ENCODE peak calls at places on chromosomes 7 and 10, in six cellular contexts. B is stimulated activated CD4-positive, alpha-beta T cell treated with anti-CD3 and anti-CD28 coated beads, Interleukin-12 subunit alpha, Interleukin-12 subunit beta, amount 100 ng/mL, for 24 hours; F is amniotic stem cell; P is astrocyte of the cerebellum; K is HuH-7.5; U is activated CD4-positive, CD25-positive, alpha-beta regulatory T cell treated with anti-CD3 and anti-CD28 coated beads, Interleukin-2, amount 50 U/mL, for 16 hours. G is an unnamed sample.

GRCh38 chr7:130669051-130669700 is 628 bp upstream of the COPG2 start:
- DNase-seq in B (no peak), F (no peak), P (no peak), K (no peak), U (no peak), G (no peak)

GRCh38 chr7:66921918-66922486 is 977 bp downstream of the TMEM248 start:
- DNase-seq in B (no peak), F (no peak), P (no peak), K (peak), U (no peak), G (peak)

GRCh38 chr10:86164216-86164774 is 202.3 kb downstream of the GRID1 start:
- DNase-seq in B (no peak), F (no peak), P (no peak), K (no peak), U (no peak), G (peak)

GRCh38 chr7:30184804-30185487 is 50.2 kb downstream of the MTURN start:
- DNase-seq in B (no peak), F (no peak), P (no peak), K (no peak), U (no peak), G (no peak)

GRCh38 chr10:5683065-5683464 is 1.6 kb upstream of the TASOR2 start:
- DNase-seq in B (no peak), F (no peak), P (no peak), K (no peak), U (no peak), G (no peak)

GRCh38 chr10:89838002-89838615 is 136.7 kb downstream of the KIF20B start:
- DNase-seq in B (peak), F (no peak), P (no peak), K (no peak), U (no peak), G (no peak)

GRCh38 chr10:77737608-77738007 is 100.0 kb upstream of the KCNMA1 start:
- DNase-seq in B (no peak), F (peak), P (peak), K (no peak), U (no peak), G (no peak)

GRCh38 chr7:105210721-105211205 is 178.0 kb downstream of the SRPK2 start:
- DNase-seq in B (no peak), F (no peak), P (no peak), K (no peak), U (no peak), G (no peak)

GRCh38 chr10:88110355-88110754 is 246.9 kb downstream of the PTEN start:
- DNase-seq in B (no peak), F (peak), P (no peak), K (no peak), U (no peak), G (no peak)

GRCh38 chr10:33657154-33657900 is 322.9 kb upstream of the NRP1 start:
- DNase-seq in B (no peak), F (no peak), P (no peak), K (no peak), U (no peak), G (no peak)

GRCh38 chr10:13893926-13894325 is 307.2 kb downstream of the PRPF18 start:
- DNase-seq in B (no peak), F (no peak), P (no peak), K (no peak), U (no peak), G (no peak)

GRCh38 chr10:80509108-80509402 is 28.6 kb upstream of the SH2D4B start:
- DNase-seq in B (no peak), F (no peak), P (no peak), K (no peak), U (no peak), G (no peak)

GRCh38 chr10:101214446-101215396 is 14.5 kb downstream of the LBX1 start:
- DNase-seq in B (peak), F (no peak), P (peak), K (peak), U (peak), G (peak)

GRCh38 chr7:143485500-143485899 is 7.8 kb downstream of the TAS2R41 start:
- DNase-seq in B (no peak), F (no peak), P (no peak), K (no peak), U (no peak), G (no peak)

GRCh38 chr7:21791046-21791445 is 154.7 kb downstream of the CDCA7L start:
- DNase-seq in B (no peak), F (no peak), P (no peak), K (no peak), U (no peak), G (no peak)

GRCh38 chr7:70728873-70729552 is 402.9 kb upstream of the GALNT17 start:
- DNase-seq in B (no peak), F (no peak), P (no peak), K (no peak), U (no peak), G (peak)

GRCh38 chr7:29116361-29116760 is 30.0 kb downstream of the CPVL start:
- DNase-seq in B (no peak), F (no peak), P (no peak), K (no peak), U (no peak), G (no peak)

GRCh38 chr10:77188511-77188910 is 449.1 kb downstream of the KCNMA1 start:
- DNase-seq in B (no peak), F (no peak), P (no peak), K (no peak), U (no peak), G (no peak)

GRCh38 chr10:131706952-131707351 is 193.9 kb upstream of the PPP2R2D start:
- DNase-seq in B (no peak), F (no peak), P (no peak), K (no peak), U (no peak), G (peak)

GRCh38 chr10:73862011-73862410 is 12.3 kb downstream of the CAMK2G start:
- DNase-seq in B (no peak), F (no peak), P (no peak), K (no peak), U (no peak), G (no peak)

GRCh38 chr7:151035902-151036301 is 7.7 kb downstream of the ABCB8 start:
- DNase-seq in B (no peak), F (no peak), P (no peak), K (no peak), U (no peak), G (no peak)

GRCh38 chr7:18724311-18724710 is 228.8 kb downstream of the HDAC9 start:
- DNase-seq in B (no peak), F (no peak), P (no peak), K (no peak), U (no peak), G (no peak)

GRCh38 chr10:99532687-99533495 is at the start of gene NKX2-3:
- DNase-seq in B (peak), F (no peak), P (no peak), K (no peak), U (no peak), G (peak)

GRCh38 chr7:2754912-2755311 is 66.9 kb downstream of the AMZ1 start:
- DNase-seq in B (no peak), F (no peak), P (no peak), K (no peak), U (no peak), G (no peak)

GRCh38 chr7:68321076-68321639 is 1277.1 kb upstream of the AUTS2 start:
- DNase-seq in B (no peak), F (no peak), P (no peak), K (no peak), U (no peak), G (no peak)

GRCh38 chr7:47451851-47452205 is 130.1 kb downstream of the TNS3 start:
- DNase-seq in B (no peak), F (no peak), P (no peak), K (no peak), U (no peak), G (no peak)

GRCh38 chr7:27198138-27198841 is 1.6 kb downstream of the HOXA13 start:
- DNase-seq in B (no peak), F (no peak), P (no peak), K (no peak), U (no peak), G (no peak)

GRCh38 chr7:158019726-158020705 is 567.6 kb downstream of the PTPRN2 start:
- DNase-seq in B (no peak), F (no peak), P (no peak), K (no peak), U (no peak), G (no peak)

GRCh38 chr10:131694963-131695813 is 205.6 kb upstream of the PPP2R2D start:
- DNase-seq in B (no peak), F (no peak), P (no peak), K (no peak), U (no peak), G (peak)

GRCh38 chr7:130281227-130281626 is 11.7 kb upstream of the CPA4 start:
- DNase-seq in B (no peak), F (no peak), P (peak), K (no peak), U (no peak), G (no peak)

GRCh38 chr10:12980080-12980656 is 21.3 kb downstream of the CCDC3 start:
- DNase-seq in B (no peak), F (no peak), P (no peak), K (no peak), U (no peak), G (no peak)

GRCh38 chr10:122849090-122849489 is 3.4 kb upstream of the CUZD1 start:
- DNase-seq in B (no peak), F (no peak), P (no peak), K (no peak), U (no peak), G (no peak)

GRCh38 chr7:155764432-155764798 is 47.8 kb downstream of the SHH start:
- DNase-seq in B (peak), F (no peak), P (no peak), K (no peak), U (no peak), G (no peak)

GRCh38 chr10:29344073-29344820 is 55.4 kb downstream of the LYZL1 start:
- DNase-seq in B (no peak), F (peak), P (no peak), K (no peak), U (no peak), G (no peak)